ENCODE peak calls at places on chromosomes 12 and 14, in seven cellular contexts. F is PC-3, M is pancreas, B is adrenal gland, U is cardiac muscle cell, N is OCI-LY7, Z is lower lobe of right lung. E is an unnamed sample.

GRCh38 chr12:89350661-89351488 is 1.4 kb downstream of the DUSP6 start:
- DNase-seq in Z (peak; percentile 62), B (no peak), U (peak; percentile 48), M (peak; percentile 65), N (no peak), F (no peak), E (peak; percentile 69)

GRCh38 chr12:44972746-44973421 is 78.0 kb downstream of the DBX2 start:
- DNase-seq in M (no peak), U (peak; percentile 39), B (no peak), Z (no peak), F (peak; percentile 43), N (peak; percentile 19), E (no peak)

GRCh38 chr12:13592063-13592942 is 389.1 kb downstream of the GRIN2B start:
- DNase-seq in F (no peak), B (no peak), Z (no peak), N (no peak), M (no peak), U (no peak), E (no peak)

GRCh38 chr14:90301580-90302181 is 30.1 kb downstream of the NRDE2 start:
- DNase-seq in N (peak; percentile 26), F (peak; percentile 60), U (peak; percentile 30), B (no peak), M (no peak), Z (no peak), E (no peak)

GRCh38 chr14:22428681-22429315 is 160.2 kb downstream of the DAD1 start:
- DNase-seq in M (no peak), U (no peak), N (no peak), B (peak; percentile 21), F (no peak), Z (no peak), E (no peak)

GRCh38 chr14:65594153-65594881 is 181.8 kb downstream of the FUT8 start:
- DNase-seq in U (no peak), Z (peak; percentile 57), M (peak; percentile 79), B (no peak), N (no peak), F (peak; percentile 76), E (no peak)

GRCh38 chr14:85024931-85025330 is 505.0 kb upstream of the FLRT2 start:
- DNase-seq in N (no peak), B (peak; percentile 28), U (no peak), F (no peak), Z (no peak), M (no peak), E (no peak)

GRCh38 chr14:36513012-36513420 is 7.0 kb downstream of the NKX2-1 start:
- DNase-seq in B (no peak), Z (no peak), M (no peak), N (no peak), U (no peak), F (no peak), E (no peak)

GRCh38 chr14:61511558-61511924 is 183.8 kb upstream of the HIF1A start:
- DNase-seq in M (no peak), U (no peak), N (no peak), Z (peak; percentile 52), F (no peak), B (peak; percentile 81), E (peak; percentile 68)

GRCh38 chr14:83638725-83639124 is 1891.2 kb upstream of the FLRT2 start:
- DNase-seq in B (no peak), U (no peak), F (no peak), N (no peak), M (no peak), Z (no peak), E (no peak)

GRCh38 chr14:20679907-20680306 is 4.5 kb upstream of the RNASE4 start:
- DNase-seq in B (peak; percentile 9), F (peak; percentile 48), Z (no peak), U (peak; percentile 40), N (no peak), M (no peak), E (no peak)
- H3K4me3 ChIP-seq in B (no peak overlapping the region), F (peak overlapping the region; percentile 85), Z (no peak overlapping the region), U (no peak overlapping the region), N (peak overlapping the region; percentile 74), M (no peak overlapping the region), E (no peak overlapping the region)

DNA sequence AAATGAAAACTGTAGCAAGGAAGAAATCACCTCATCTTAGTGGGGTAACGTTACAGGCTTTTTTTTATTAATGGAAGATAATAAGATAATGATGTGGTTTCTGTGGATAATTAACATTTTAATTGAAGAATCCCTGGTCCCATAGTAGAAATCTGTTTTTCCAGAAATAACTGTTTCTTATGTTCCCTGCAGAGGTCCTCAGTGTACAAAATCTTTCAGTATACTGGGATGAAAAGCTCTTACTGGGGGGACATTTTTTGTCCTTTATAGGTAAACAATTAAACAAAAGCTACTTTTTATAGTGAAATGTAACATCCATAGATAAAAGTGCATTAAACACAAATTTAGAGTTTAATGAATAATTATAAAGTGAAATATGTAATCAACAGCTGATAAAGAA is 312.2 kb downstream of the ATXN7L3B start:
- DNase-seq in B (no peak), Z (no peak), U (no peak), M (no peak), N (no peak), F (peak; percentile 24), E (no peak)
- TF ChIP-seq CTCF in B (no peak), Z (no peak), U (no peak), M (no peak), N (no peak), F (peak; percentile 60), E (no peak)

DNA sequence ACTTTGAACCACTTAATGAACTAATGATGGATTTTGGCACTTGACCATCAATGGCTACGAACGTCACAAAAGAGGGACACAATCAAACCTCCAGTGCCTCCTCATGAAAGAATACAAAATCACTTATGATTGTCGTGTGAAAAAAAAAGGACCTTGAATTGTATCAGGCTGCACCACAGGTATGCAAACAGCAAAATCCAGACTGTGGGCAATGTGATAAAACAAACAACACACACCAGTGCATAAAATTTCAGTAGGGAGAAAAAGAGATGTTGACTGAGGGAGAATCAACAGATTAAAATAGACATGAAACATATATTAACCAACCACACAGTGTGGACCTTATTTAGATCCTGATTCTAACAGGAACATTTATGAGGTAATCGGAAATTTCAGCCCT is 2.6 kb downstream of the TSPAN8 start:
- DNase-seq in B (no peak), M (no peak), F (no peak), U (no peak), N (no peak), Z (no peak), E (no peak)
- H3K27ac ChIP-seq in B (no peak overlapping the region), M (no peak overlapping the region), F (no peak overlapping the region), U (no peak overlapping the region), N (no peak overlapping the region), Z (no peak overlapping the region), E (no peak overlapping the region)

DNA sequence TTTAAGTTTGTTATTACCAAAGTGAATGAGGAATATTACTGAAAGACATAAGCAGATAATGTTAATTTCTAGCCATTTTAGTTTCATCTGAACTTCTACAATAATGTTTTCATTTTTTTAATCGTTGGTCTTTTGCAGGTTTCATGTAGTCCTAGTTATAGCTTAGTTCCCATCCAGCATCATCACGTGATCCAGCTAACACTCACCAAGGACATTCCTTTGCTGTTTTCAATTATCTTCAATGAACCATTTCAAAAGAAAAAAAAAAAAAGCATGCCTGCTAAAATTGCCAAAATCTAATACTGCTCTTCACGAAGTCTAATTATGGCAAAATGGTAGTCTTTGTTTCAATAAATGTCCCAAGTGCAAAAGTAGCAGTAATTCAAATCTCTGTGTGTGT is 187.7 kb upstream of the ATXN7L3B start:
- DNase-seq in F (no peak), M (no peak), U (no peak), Z (no peak), N (no peak), B (no peak), E (no peak)
- H3K4me3 ChIP-seq in F (no peak overlapping the region), M (no peak overlapping the region), U (no peak overlapping the region), Z (no peak overlapping the region), N (no peak overlapping the region), B (no peak overlapping the region), E (no peak overlapping the region)

GRCh38 chr12:53096761-53097160 is 706 bp upstream of the IGFBP6 start:
- DNase-seq in Z (no peak), B (no peak), N (no peak), U (no peak), F (no peak), M (no peak), E (no peak)

GRCh38 chr12:53094394-53094787 is 3.1 kb upstream of the IGFBP6 start:
- DNase-seq in B (no peak), Z (no peak), U (no peak), M (no peak), F (no peak), N (no peak), E (no peak)

GRCh38 chr12:53097207-53097563 is 282 bp upstream of the IGFBP6 start:
- DNase-seq in U (no peak), M (no peak), B (no peak), F (no peak), Z (no peak), N (no peak), E (no peak)

GRCh38 chr12:53097564-53098353 is at the start of gene IGFBP6:
- DNase-seq in N (peak; percentile 56), B (peak; percentile 50), U (peak; percentile 69), Z (peak; percentile 66), F (peak; percentile 63), M (peak; percentile 89), E (peak; percentile 83)

GRCh38 chr12:53096089-53096741 is 1.3 kb upstream of the IGFBP6 start:
- DNase-seq in F (peak; percentile 19), U (no peak), B (peak; percentile 65), N (no peak), Z (no peak), M (no peak), E (no peak)
- TF ChIP-seq CTCF in F (no peak), U (no peak), B (no peak), N (no peak), Z (no peak), M (no peak), E (no peak)

GRCh38 chr12:110249716-110250225 is 31.3 kb upstream of the ATP2A2 start:
- DNase-seq in Z (no peak), M (no peak), U (no peak), B (no peak), N (no peak), F (no peak), E (no peak)
- H3K27ac ChIP-seq in Z (no peak overlapping the region), M (peak overlapping the region; percentile 91), U (peak overlapping the region; percentile 46), B (no peak overlapping the region), N (no peak overlapping the region), F (no peak overlapping the region), E (no peak overlapping the region)

GRCh38 chr12:78494911-78495310 is 369.7 kb upstream of the SYT1 start:
- DNase-seq in B (no peak), Z (no peak), U (no peak), N (no peak), F (no peak), M (no peak), E (no peak)
- H3K4me3 ChIP-seq in B (no peak overlapping the region), Z (no peak overlapping the region), U (no peak overlapping the region), N (no peak overlapping the region), F (no peak overlapping the region), M (no peak overlapping the region), E (no peak overlapping the region)

E was measured in upper lobe of right lung.